ENCODE peak calls at places on chromosomes 5 and 9, in ten cellular contexts. I, J, Q, T, G, V, H, O, B and U are unnamed samples.

GRCh38 chr5:154159343-154159742 is 31.2 kb upstream of the GALNT10 start:
- ATAC-seq in J (no peak), O (no peak), B (no peak), V (no peak), H (no peak), G (no peak), Q (no peak), I (no peak), T (no peak), U (no peak)

GRCh38 chr5:148091991-148092964 is 28.5 kb downstream of the SPINK5 start:
- ATAC-seq in J (no peak), Q (no peak), T (no peak), I (no peak), H (no peak), V (no peak), B (no peak), O (no peak), G (no peak), U (no peak)

GRCh38 chr9:106934831-106935230 is 71.9 kb downstream of the ZNF462 start:
- ATAC-seq in G (no peak), J (no peak), I (no peak), V (no peak), B (no peak), H (no peak), T (no peak), Q (no peak), O (no peak), U (no peak)

GRCh38 chr5:95762681-95763041 is 31.5 kb downstream of the RHOBTB3 start:
- ATAC-seq in G (no peak), B (no peak), J (no peak), V (no peak), I (no peak), T (no peak), O (no peak), Q (no peak), H (no peak), U (no peak)

GRCh38 chr9:13970018-13970417 is 343.9 kb downstream of the NFIB start:
- ATAC-seq in J (no peak), I (peak), V (no peak), B (no peak), G (no peak), H (no peak), Q (no peak), T (no peak), O (no peak), U (no peak)

GRCh38 chr5:73938280-73938937 is 312.4 kb downstream of the ARHGEF28 start:
- ATAC-seq in O (no peak), T (no peak), I (peak), B (no peak), G (peak), Q (no peak), J (no peak), H (no peak), V (no peak), U (no peak)

GRCh38 chr9:82571540-82571939 is 491.4 kb downstream of the RASEF start:
- ATAC-seq in O (no peak), I (no peak), J (no peak), H (no peak), B (no peak), G (no peak), V (no peak), Q (no peak), T (no peak), U (no peak)

GRCh38 chr5:93078082-93079038 is 502.7 kb downstream of the NR2F1-AS1 start:
- ATAC-seq in V (peak), I (peak), O (no peak), B (peak), Q (peak), G (peak), J (peak), T (no peak), H (peak), U (peak)

GRCh38 chr9:92608221-92609141 is 61.5 kb downstream of the IPPK start:
- ATAC-seq in B (peak), T (no peak), J (no peak), I (peak), H (peak), V (no peak), O (no peak), G (no peak), Q (no peak), U (peak)

GRCh38 chr5:141903261-141903660 is 20.4 kb upstream of the DELE1 start:
- ATAC-seq in J (no peak), V (no peak), I (no peak), T (no peak), O (no peak), B (no peak), G (no peak), Q (no peak), H (no peak), U (no peak)

GRCh38 chr5:38697013-38697412 is 140.6 kb upstream of the LIFR start:
- ATAC-seq in V (no peak), O (no peak), J (no peak), G (no peak), I (no peak), B (no peak), Q (no peak), T (no peak), H (peak), U (peak)

GRCh38 chr9:4839470-4839912 is 46.7 kb downstream of the RCL1 start:
- ATAC-seq in B (no peak), I (no peak), T (no peak), G (peak), V (peak), Q (no peak), H (peak), O (no peak), J (no peak), U (no peak)

GRCh38 chr9:19440823-19441580 is 32.2 kb downstream of the ACER2 start:
- ATAC-seq in I (peak), H (no peak), Q (no peak), O (no peak), J (peak), G (no peak), V (no peak), T (no peak), B (peak), U (peak)

GRCh38 chr5:139299477-139299876 is 5.9 kb downstream of the MATR3 start:
- ATAC-seq in T (peak), H (no peak), I (no peak), Q (peak), B (no peak), V (no peak), J (peak), O (peak), G (no peak), U (no peak)

GRCh38 chr9:83299556-83299955 is 236.6 kb upstream of the RASEF start:
- ATAC-seq in B (no peak), I (peak), T (no peak), H (no peak), J (peak), V (peak), O (no peak), Q (peak), G (no peak), U (no peak)

GRCh38 chr5:179307006-179307800 is 38.1 kb downstream of the ADAMTS2 start:
- ATAC-seq in V (no peak), G (no peak), B (no peak), Q (no peak), O (no peak), H (no peak), I (no peak), J (no peak), T (no peak), U (no peak)

GRCh38 chr9:124415102-124415851 is at the start of gene PSMB7:
- ATAC-seq in V (peak), H (peak), B (peak), O (peak), G (peak), Q (peak), I (peak), T (peak), J (peak), U (peak)

GRCh38 chr9:33924978-33925797 is 108.2 kb downstream of the UBE2R2 start:
- ATAC-seq in I (peak), B (peak), G (peak), V (no peak), J (peak), O (no peak), Q (peak), H (peak), T (no peak), U (peak)

GRCh38 chr9:21831841-21832509 is 29.5 kb downstream of the MTAP start:
- ATAC-seq in Q (peak), B (no peak), H (no peak), O (no peak), J (peak), T (no peak), V (peak), I (peak), G (peak), U (peak)

GRCh38 chr5:107372723-107373487 is 297.8 kb downstream of the EFNA5 start:
- ATAC-seq in V (no peak), G (no peak), Q (no peak), H (no peak), I (no peak), O (no peak), J (no peak), T (no peak), B (no peak), U (no peak)

GRCh38 chr5:1091632-1092031 is 20.2 kb downstream of the SLC12A7 start:
- ATAC-seq in B (no peak), Q (no peak), H (no peak), T (no peak), J (no peak), I (no peak), G (no peak), O (no peak), V (no peak), U (no peak)

GRCh38 chr9:93026640-93027039 is 31.9 kb upstream of the SUSD3 start:
- ATAC-seq in O (no peak), I (no peak), J (no peak), V (no peak), Q (no peak), B (no peak), G (no peak), H (no peak), T (no peak), U (no peak)